ENCODE peak calls at places on chromosome 20, in four cellular contexts. One of them, this sample, is unnamed. For H3K4me1, the result is how much of the 10 kb centered on the place peaks cover.

GRCh38 chr20:9202440-9203080 is 133.7 kb downstream of the PLCB4 start:
- DNase-seq in lower lobe of right lung: no peak
- DNase-seq in ovary: no peak
- DNase-seq in MM.1S: no peak
- DNase-seq in this sample: no peak

GRCh38 chr20:61254881-61255589 is 3.0 kb downstream of the CDH4 start:
- DNase-seq in lower lobe of right lung: no peak
- DNase-seq in ovary: no peak
- DNase-seq in MM.1S: no peak
- DNase-seq in this sample: no peak

GRCh38 chr20:32999603-33000250 is 4.5 kb downstream of the SUN5 start:
- DNase-seq in lower lobe of right lung: no peak
- DNase-seq in ovary: no peak
- DNase-seq in MM.1S: no peak
- DNase-seq in this sample: no peak

GRCh38 chr20:16647875-16648597 is 74.8 kb upstream of the KIF16B start:
- DNase-seq in lower lobe of right lung: no peak
- DNase-seq in ovary: no peak
- DNase-seq in MM.1S: no peak
- DNase-seq in this sample: no peak

GRCh38 chr20:33158637-33159385 is 9.1 kb upstream of the BPIFA2 start:
- DNase-seq in lower lobe of right lung: no peak
- DNase-seq in ovary: no peak
- DNase-seq in MM.1S: no peak
- DNase-seq in this sample: no peak

GRCh38 chr20:58342104-58342945 is 32.8 kb downstream of the RAB22A start:
- DNase-seq in lower lobe of right lung: no peak
- DNase-seq in ovary: no peak
- DNase-seq in MM.1S: no peak
- DNase-seq in this sample: no peak

GRCh38 chr20:13648291-13648690 is 9.6 kb upstream of the TASP1 start:
- DNase-seq in lower lobe of right lung: no peak
- DNase-seq in ovary: no peak
- DNase-seq in MM.1S: no peak
- DNase-seq in this sample: no peak

GRCh38 chr20:9051508-9051907 is 17.4 kb upstream of the PLCB4 start:
- DNase-seq in lower lobe of right lung: no peak
- DNase-seq in ovary: no peak
- DNase-seq in MM.1S: no peak
- DNase-seq in this sample: no peak

GRCh38 chr20:59273699-59274380 is 26.6 kb upstream of the EDN3 start:
- DNase-seq in lower lobe of right lung: no peak
- DNase-seq in ovary: no peak
- DNase-seq in MM.1S: no peak
- DNase-seq in this sample: no peak

GRCh38 chr20:63791497-63792156 is 39.4 kb downstream of the ZBTB46 start:
- DNase-seq in lower lobe of right lung: no peak
- DNase-seq in ovary: peak
- DNase-seq in MM.1S: no peak
- DNase-seq in this sample: no peak

GRCh38 chr20:57655812-57656161 is 35.6 kb upstream of the ZBP1 start:
- DNase-seq in lower lobe of right lung: no peak
- DNase-seq in ovary: no peak
- DNase-seq in MM.1S: no peak
- DNase-seq in this sample: no peak

GRCh38 chr20:62214067-62214466 is 6.0 kb downstream of the HRH3 start:
- DNase-seq in lower lobe of right lung: no peak
- DNase-seq in ovary: no peak
- DNase-seq in MM.1S: no peak
- DNase-seq in this sample: no peak

GRCh38 chr20:32626859-32627636 is 41.9 kb upstream of the NOL4L start:
- DNase-seq in lower lobe of right lung: no peak
- DNase-seq in ovary: no peak
- DNase-seq in MM.1S: no peak
- DNase-seq in this sample: no peak

GRCh38 chr20:63857751-63858392 is 3.4 kb upstream of the ABHD16B start:
- DNase-seq in lower lobe of right lung: no peak
- DNase-seq in ovary: peak
- DNase-seq in MM.1S: no peak
- DNase-seq in this sample: no peak

GRCh38 chr20:63283397-63284082 is 9.4 kb upstream of the COL20A1 start:
- DNase-seq in lower lobe of right lung: no peak
- DNase-seq in ovary: no peak
- DNase-seq in MM.1S: no peak
- DNase-seq in this sample: peak

GRCh38 chr20:20664795-20665194 is 47.6 kb downstream of the RALGAPA2 start:
- DNase-seq in lower lobe of right lung: no peak
- DNase-seq in ovary: no peak
- DNase-seq in MM.1S: peak
- DNase-seq in this sample: no peak

GRCh38 chr20:39825950-39826349 is 863.1 kb downstream of the MAFB start:
- DNase-seq in lower lobe of right lung: no peak
- DNase-seq in ovary: no peak
- DNase-seq in MM.1S: no peak
- DNase-seq in this sample: no peak

DNA sequence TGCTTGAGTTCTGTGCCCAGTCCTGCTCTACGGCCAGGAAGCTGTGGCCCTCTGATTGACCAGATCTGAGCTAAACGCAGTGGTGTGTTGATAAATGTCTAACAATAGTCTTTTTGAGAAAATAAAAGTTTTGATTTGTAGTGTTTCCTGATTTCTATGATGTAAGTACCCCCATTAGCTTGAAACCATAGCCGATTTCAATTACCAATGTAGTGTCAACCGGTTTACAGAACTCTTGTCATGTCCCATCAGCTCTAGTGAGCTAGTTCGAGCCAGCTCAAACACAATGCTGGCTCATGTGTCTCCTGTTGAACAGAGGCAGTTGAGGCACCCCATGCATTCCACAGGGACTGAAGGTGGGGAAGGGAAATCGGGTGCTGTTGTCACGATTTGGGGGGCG is 56.7 kb upstream of the ZMYND8 start:
- DNase-seq in lower lobe of right lung: no peak
- DNase-seq in ovary: no peak
- DNase-seq in MM.1S: no peak
- DNase-seq in this sample: no peak
- H3K4me3 ChIP-seq in lower lobe of right lung: no peak
- H3K4me3 ChIP-seq in ovary: no peak
- H3K4me3 ChIP-seq in MM.1S: no peak
- H3K4me3 ChIP-seq in this sample: no peak

GRCh38 chr20:50101281-50101680 is 11.7 kb downstream of the UBE2V1 start:
- DNase-seq in lower lobe of right lung: no peak
- DNase-seq in ovary: no peak
- DNase-seq in MM.1S: no peak
- DNase-seq in this sample: no peak
- H3K4me1 ChIP-seq in lower lobe of right lung: half or more
- H3K4me1 ChIP-seq in ovary: under half
- H3K4me1 ChIP-seq in MM.1S: under half
- H3K4me1 ChIP-seq in this sample: half or more

GRCh38 chr20:25437153-25437581 is 29.7 kb downstream of the GINS1 start:
- DNase-seq in lower lobe of right lung: no peak
- DNase-seq in ovary: no peak
- DNase-seq in MM.1S: no peak
- DNase-seq in this sample: no peak
- H3K4me3 ChIP-seq in lower lobe of right lung: no peak
- H3K4me3 ChIP-seq in ovary: no peak
- H3K4me3 ChIP-seq in MM.1S: no peak
- H3K4me3 ChIP-seq in this sample: no peak

DNA sequence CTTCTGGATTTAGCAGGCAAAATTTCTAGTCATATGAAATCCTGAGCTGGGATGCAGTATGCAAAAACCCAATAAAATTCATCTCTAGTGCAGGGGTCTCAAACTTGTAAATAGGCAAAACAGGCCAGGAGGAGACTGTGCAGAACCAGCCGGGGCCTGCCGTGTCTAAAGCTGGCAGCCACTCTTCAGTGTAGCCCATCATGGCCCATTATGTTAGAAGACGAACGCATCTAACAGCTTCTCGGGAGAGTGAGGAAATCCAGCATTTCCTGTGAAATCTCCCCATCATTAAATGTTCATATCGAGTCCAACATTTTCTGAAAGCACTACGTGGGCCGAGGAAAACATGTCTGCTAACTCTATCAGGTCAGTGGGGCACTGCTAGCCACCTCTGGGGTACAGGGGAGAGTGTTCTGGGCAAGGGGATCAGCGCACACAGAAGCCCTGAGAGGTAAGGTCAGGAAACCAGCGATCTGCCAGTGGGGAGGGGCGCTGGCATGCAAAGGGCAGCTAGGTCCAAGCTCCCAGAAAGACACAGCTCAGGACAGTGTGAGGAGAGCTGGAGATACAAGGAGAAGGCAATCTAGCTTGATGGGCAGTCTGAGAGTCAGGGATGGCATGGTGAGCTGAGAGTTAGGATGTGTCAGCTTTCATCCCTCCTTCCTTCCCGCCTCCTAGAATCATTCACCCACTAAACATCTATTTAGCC is 144.2 kb downstream of the PREX1 start:
- DNase-seq in lower lobe of right lung: peak
- DNase-seq in ovary: no peak
- DNase-seq in MM.1S: no peak
- DNase-seq in this sample: no peak
- H3K4me1 ChIP-seq in lower lobe of right lung: half or more
- H3K4me1 ChIP-seq in ovary: under half
- H3K4me1 ChIP-seq in MM.1S: under half
- H3K4me1 ChIP-seq in this sample: half or more

GRCh38 chr20:25308671-25309394 is 60.9 kb downstream of the PYGB start:
- DNase-seq in lower lobe of right lung: peak
- DNase-seq in ovary: no peak
- DNase-seq in MM.1S: no peak
- DNase-seq in this sample: no peak
- H3K4me3 ChIP-seq in lower lobe of right lung: no peak
- H3K4me3 ChIP-seq in ovary: no peak
- H3K4me3 ChIP-seq in MM.1S: peak
- H3K4me3 ChIP-seq in this sample: no peak

GRCh38 chr20:1628621-1629020 is 8.8 kb upstream of the SIRPB1 start:
- DNase-seq in lower lobe of right lung: no peak
- DNase-seq in ovary: no peak
- DNase-seq in MM.1S: no peak
- DNase-seq in this sample: no peak

GRCh38 chr20:1623501-1624250 is 3.9 kb upstream of the SIRPB1 start:
- DNase-seq in lower lobe of right lung: no peak
- DNase-seq in ovary: no peak
- DNase-seq in MM.1S: no peak
- DNase-seq in this sample: no peak

GRCh38 chr20:1622450-1622849 is 2.6 kb upstream of the SIRPB1 start:
- DNase-seq in lower lobe of right lung: no peak
- DNase-seq in ovary: no peak
- DNase-seq in MM.1S: peak
- DNase-seq in this sample: no peak

GRCh38 chr20:1626528-1627192 is 6.9 kb upstream of the SIRPB1 start:
- DNase-seq in lower lobe of right lung: no peak
- DNase-seq in ovary: no peak
- DNase-seq in MM.1S: no peak
- DNase-seq in this sample: no peak

DNA sequence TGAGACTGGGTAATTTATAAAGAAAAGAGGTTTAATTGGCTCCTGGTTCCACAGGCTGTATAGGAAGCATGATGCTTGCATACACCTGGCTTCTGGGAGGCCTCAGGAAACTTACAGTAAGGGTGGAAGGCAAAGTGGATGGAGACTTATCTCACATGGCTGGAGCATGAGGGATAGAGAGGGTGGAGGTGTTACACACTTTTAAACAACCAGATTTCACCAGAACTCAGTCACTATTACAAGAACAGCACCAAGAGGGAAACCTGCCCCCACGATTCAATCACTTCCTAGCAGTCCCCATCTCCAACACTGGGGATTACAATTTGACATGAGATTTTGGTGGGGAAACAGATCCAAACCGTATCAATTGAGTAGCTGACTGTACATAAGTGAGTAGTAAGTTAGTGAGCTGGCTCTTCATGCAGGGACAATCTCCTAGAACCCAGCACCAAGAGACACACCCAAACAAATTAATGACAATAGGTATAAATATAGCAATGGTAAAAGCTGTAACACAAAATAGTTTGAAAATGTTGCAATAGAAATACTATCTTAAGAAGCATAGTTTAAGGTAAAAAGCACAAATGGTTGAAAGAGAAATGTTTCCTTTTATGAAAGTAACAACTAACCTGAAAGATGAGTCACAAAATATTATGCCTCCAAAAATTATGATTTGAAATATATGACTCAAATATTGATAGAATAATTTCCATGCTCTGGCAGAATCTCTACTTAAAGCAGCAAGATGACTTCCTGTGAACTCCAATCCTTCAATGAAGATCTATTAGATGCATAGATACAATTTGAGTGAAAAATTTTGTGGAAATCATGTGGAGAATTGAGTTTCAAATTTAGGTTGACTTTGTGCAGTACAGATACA is 5.2 kb upstream of the SIRPB1 start:
- DNase-seq in lower lobe of right lung: no peak
- DNase-seq in ovary: no peak
- DNase-seq in MM.1S: no peak
- DNase-seq in this sample: no peak
- H3K4me1 ChIP-seq in lower lobe of right lung: under half
- H3K4me1 ChIP-seq in ovary: under half
- H3K4me1 ChIP-seq in MM.1S: under half
- H3K4me1 ChIP-seq in this sample: under half

GRCh38 chr20:46872315-46873211 is 22.1 kb upstream of the EYA2 start:
- DNase-seq in lower lobe of right lung: no peak
- DNase-seq in ovary: no peak
- DNase-seq in MM.1S: peak
- DNase-seq in this sample: no peak
- H3K4me3 ChIP-seq in lower lobe of right lung: no peak
- H3K4me3 ChIP-seq in ovary: no peak
- H3K4me3 ChIP-seq in MM.1S: peak
- H3K4me3 ChIP-seq in this sample: no peak

GRCh38 chr20:37315293-37316110 is 26.0 kb downstream of the MANBAL start:
- DNase-seq in lower lobe of right lung: no peak
- DNase-seq in ovary: peak
- DNase-seq in MM.1S: no peak
- DNase-seq in this sample: peak

GRCh38 chr20:37318046-37318445 is 27.9 kb upstream of the SRC start:
- DNase-seq in lower lobe of right lung: no peak
- DNase-seq in ovary: no peak
- DNase-seq in MM.1S: no peak
- DNase-seq in this sample: no peak

GRCh38 chr20:37316116-37316774 is 26.8 kb downstream of the MANBAL start:
- DNase-seq in lower lobe of right lung: no peak
- DNase-seq in ovary: no peak
- DNase-seq in MM.1S: no peak
- DNase-seq in this sample: no peak

GRCh38 chr20:37317316-37317715 is 27.9 kb downstream of the MANBAL start:
- DNase-seq in lower lobe of right lung: no peak
- DNase-seq in ovary: no peak
- DNase-seq in MM.1S: no peak
- DNase-seq in this sample: no peak

GRCh38 chr20:37316775-37317170 is 27.3 kb downstream of the MANBAL start:
- DNase-seq in lower lobe of right lung: no peak
- DNase-seq in ovary: no peak
- DNase-seq in MM.1S: no peak
- DNase-seq in this sample: no peak
- H3K4me1 ChIP-seq in lower lobe of right lung: under half
- H3K4me1 ChIP-seq in ovary: under half
- H3K4me1 ChIP-seq in MM.1S: under half
- H3K4me1 ChIP-seq in this sample: under half

This sample was measured in psoas muscle.